ENCODE peak calls at places on chromosomes 11 and 22, in four cellular contexts. L is mammary epithelial cell, M is HepG2, T is neural progenitor cell. K is an unnamed sample.

GRCh38 chr22:36282078-36282831 is 29.3 kb downstream of the APOL1 start:
- DNase-seq in M (no peak), T (no peak), L (no peak), K (no peak)

GRCh38 chr11:57786436-57786835 is 24.8 kb downstream of the CTNND1 start:
- DNase-seq in M (no peak), L (no peak), T (no peak), K (peak; percentile 52)

GRCh38 chr11:73996161-73996747 is 12.6 kb downstream of the UCP3 start:
- DNase-seq in L (no peak), T (no peak), M (no peak), K (no peak)

GRCh38 chr22:41369089-41369745 is 12.5 kb upstream of the TEF start:
- DNase-seq in M (no peak), T (no peak), L (no peak), K (no peak)

GRCh38 chr22:37923927-37924326 is 17.8 kb downstream of the MICALL1 start:
- DNase-seq in L (no peak), T (no peak), M (no peak), K (no peak)

GRCh38 chr11:60797846-60798630 is 12.9 kb downstream of the MS4A10 start:
- DNase-seq in L (no peak), T (no peak), M (no peak), K (no peak)

GRCh38 chr11:73389134-73389525 is 12.9 kb downstream of the RELT start:
- DNase-seq in L (no peak), M (no peak), T (no peak), K (no peak)

GRCh38 chr11:75475767-75476650 is 43.0 kb upstream of the KLHL35 start:
- DNase-seq in L (peak; percentile 30), T (no peak), M (no peak), K (no peak)

GRCh38 chr11:26187639-26188038 is 144.3 kb upstream of the ANO3 start:
- DNase-seq in L (peak; percentile 73), T (no peak), M (peak; percentile 62), K (peak; percentile 65)

GRCh38 chr22:19610518-19611253 is 86.5 kb upstream of the CLDN5 start:
- DNase-seq in M (no peak), T (no peak), L (no peak), K (no peak)

GRCh38 chr11:69292221-69292648 is 1.7 kb upstream of the MYEOV start:
- DNase-seq in T (peak; percentile 56), L (no peak), M (no peak), K (no peak)

GRCh38 chr11:82906236-82906635 is 4.7 kb downstream of the DDIAS start:
- DNase-seq in M (peak; percentile 26), T (peak; percentile 42), L (peak; percentile 6), K (peak; percentile 8)

GRCh38 chr22:22767876-22768602 is 119.6 kb upstream of the IGLL5 start:
- DNase-seq in M (no peak), L (no peak), T (peak; percentile 37), K (no peak)

GRCh38 chr22:36982136-36982535 is 37.1 kb downstream of the TST start:
- DNase-seq in L (no peak), M (no peak), T (peak; percentile 23), K (no peak)

GRCh38 chr22:19855504-19856409 is 1.1 kb upstream of the GNB1L start:
- DNase-seq in L (peak; percentile 57), T (no peak), M (peak; percentile 95), K (peak; percentile 29)

GRCh38 chr22:25827415-25827814 is 85.4 kb downstream of the MYO18B start:
- DNase-seq in L (no peak), T (peak; percentile 68), M (no peak), K (no peak)

GRCh38 chr11:110295487-110296225 is 758 bp downstream of the RDX start:
- DNase-seq in T (peak; percentile 79), M (no peak), L (peak; percentile 56), K (peak; percentile 36)
- TF ChIP-seq EZH2 in T (no peak), M (no peak), L (no peak), K (no peak)

DNA sequence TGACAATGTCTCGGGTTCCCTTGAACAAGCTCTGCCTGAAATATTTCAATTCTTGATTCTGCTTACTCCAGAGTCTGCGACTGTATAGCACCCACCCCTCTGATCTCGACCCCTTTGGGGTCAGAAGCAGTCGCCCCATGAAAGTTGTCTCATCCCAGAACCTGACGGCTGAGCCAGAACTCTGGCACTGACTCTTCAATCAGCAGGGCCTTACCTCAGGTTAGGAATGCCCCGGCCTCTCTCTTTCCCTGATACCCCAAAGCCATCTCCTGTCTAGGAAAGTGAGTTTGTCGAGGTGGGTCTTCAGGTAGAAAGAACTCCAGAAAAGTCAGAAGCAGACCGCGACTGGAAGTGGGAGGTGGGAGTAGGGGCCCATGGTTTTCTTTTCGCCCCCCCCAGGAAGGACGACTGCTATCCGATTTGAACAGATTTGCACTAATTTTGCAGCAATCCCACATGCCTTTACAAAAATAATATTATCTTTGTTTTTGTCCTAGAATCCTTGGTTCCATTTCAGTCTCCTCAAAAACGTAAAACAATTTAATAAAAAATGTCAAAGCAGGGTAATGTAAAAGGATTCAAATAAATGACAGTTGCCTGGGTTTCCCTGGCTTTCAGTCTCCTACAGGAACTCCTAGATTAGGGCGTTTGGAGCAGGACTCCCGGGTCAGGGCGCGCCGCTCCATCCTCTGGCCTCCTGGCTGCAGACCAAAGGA is 898 bp upstream of the ROBO3 start:
- DNase-seq in T (no peak), L (no peak), M (no peak), K (no peak)
- TF ChIP-seq EZH2 in T (no peak), L (no peak), M (no peak), K (no peak)

GRCh38 chr22:30824096-30824495 is 129.4 kb downstream of the OSBP2 start:
- DNase-seq in L (no peak), T (no peak), M (no peak), K (no peak)
- TF ChIP-seq EZH2 in L (no peak), T (no peak), M (no peak), K (no peak)

GRCh38 chr11:109423114-109423859 is 1.3 kb downstream of the C11orf87 start:
- DNase-seq in T (peak; percentile 54), M (no peak), L (peak; percentile 20), K (no peak)
- TF ChIP-seq EZH2 in T (peak; percentile 80), M (no peak), L (peak; percentile 45), K (no peak)

GRCh38 chr22:49971232-49972162 is 10.9 kb downstream of the PIM3 start:
- DNase-seq in T (peak; percentile 64), M (no peak), L (no peak), K (no peak)
- TF ChIP-seq EZH2 in T (peak; percentile 88), M (no peak), L (no peak), K (no peak)